ENCODE peak calls at places on chromosomes 4 and X, in six cellular contexts. One of them, this sample, is unnamed.

GRCh38 chr4:109390369-109390768 is 43.2 kb upstream of the SEC24B start:
- DNase-seq in A673: no peak
- DNase-seq in astrocyte: no peak
- DNase-seq in GM12878: no peak
- DNase-seq in GM23248: no peak
- DNase-seq in neural progenitor cell: no peak
- DNase-seq in this sample: no peak

GRCh38 chr4:88963817-88964216 is 93.2 kb downstream of the FAM13A start:
- DNase-seq in astrocyte: no peak
- DNase-seq in neural progenitor cell: no peak
- DNase-seq in A673: no peak
- DNase-seq in GM12878: no peak
- DNase-seq in GM23248: peak
- DNase-seq in this sample: peak

GRCh38 chr4:150720973-150721518 is 139.1 kb downstream of the MAB21L2 start:
- DNase-seq in A673: no peak
- DNase-seq in astrocyte: no peak
- DNase-seq in GM23248: no peak
- DNase-seq in GM12878: no peak
- DNase-seq in neural progenitor cell: no peak
- DNase-seq in this sample: no peak

GRCh38 chrX:3548743-3549441 is 164.6 kb downstream of the PRKX start:
- DNase-seq in astrocyte: peak
- DNase-seq in A673: peak
- DNase-seq in neural progenitor cell: peak
- DNase-seq in GM23248: peak
- DNase-seq in GM12878: no peak
- DNase-seq in this sample: peak

GRCh38 chr4:13452927-13453579 is 31.1 kb downstream of the RAB28 start:
- DNase-seq in astrocyte: no peak
- DNase-seq in A673: no peak
- DNase-seq in GM12878: no peak
- DNase-seq in neural progenitor cell: no peak
- DNase-seq in GM23248: no peak
- DNase-seq in this sample: no peak

GRCh38 chr4:53923921-53924320 is 140.5 kb downstream of the CHIC2 start:
- DNase-seq in GM12878: no peak
- DNase-seq in GM23248: no peak
- DNase-seq in astrocyte: no peak
- DNase-seq in neural progenitor cell: no peak
- DNase-seq in A673: no peak
- DNase-seq in this sample: no peak

GRCh38 chrX:99271641-99272040 is 1138.4 kb downstream of the PCDH19 start:
- DNase-seq in GM12878: no peak
- DNase-seq in A673: no peak
- DNase-seq in astrocyte: no peak
- DNase-seq in GM23248: no peak
- DNase-seq in neural progenitor cell: no peak
- DNase-seq in this sample: peak

GRCh38 chrX:105451426-105451825 is 230.9 kb upstream of the TEX13A start:
- DNase-seq in astrocyte: no peak
- DNase-seq in A673: no peak
- DNase-seq in GM23248: no peak
- DNase-seq in neural progenitor cell: no peak
- DNase-seq in GM12878: no peak
- DNase-seq in this sample: no peak

GRCh38 chrX:94937491-94937890 is 1263.5 kb downstream of the FAM133A start:
- DNase-seq in neural progenitor cell: no peak
- DNase-seq in GM23248: no peak
- DNase-seq in astrocyte: no peak
- DNase-seq in GM12878: no peak
- DNase-seq in A673: no peak
- DNase-seq in this sample: no peak

GRCh38 chr4:74386159-74386558 is 21.2 kb downstream of the EREG start:
- DNase-seq in neural progenitor cell: no peak
- DNase-seq in GM23248: no peak
- DNase-seq in GM12878: no peak
- DNase-seq in astrocyte: no peak
- DNase-seq in A673: no peak
- DNase-seq in this sample: no peak

GRCh38 chr4:26080876-26081628 is 167.0 kb downstream of the SMIM20 start:
- DNase-seq in A673: no peak
- DNase-seq in GM23248: no peak
- DNase-seq in neural progenitor cell: no peak
- DNase-seq in astrocyte: no peak
- DNase-seq in GM12878: no peak
- DNase-seq in this sample: no peak

GRCh38 chrX:20857746-20858145 is 516.5 kb upstream of the CNKSR2 start:
- DNase-seq in neural progenitor cell: peak
- DNase-seq in GM12878: no peak
- DNase-seq in astrocyte: peak
- DNase-seq in A673: peak
- DNase-seq in GM23248: peak
- DNase-seq in this sample: no peak

GRCh38 chr4:3677671-3678070 is 88.5 kb upstream of the ADRA2C start:
- DNase-seq in GM23248: peak
- DNase-seq in A673: no peak
- DNase-seq in GM12878: no peak
- DNase-seq in astrocyte: no peak
- DNase-seq in neural progenitor cell: no peak
- DNase-seq in this sample: no peak

GRCh38 chr4:23614284-23614892 is 275.5 kb downstream of the PPARGC1A start:
- DNase-seq in astrocyte: peak
- DNase-seq in neural progenitor cell: peak
- DNase-seq in GM12878: no peak
- DNase-seq in GM23248: peak
- DNase-seq in A673: peak
- DNase-seq in this sample: peak

GRCh38 chr4:48546336-48546735 is 56.3 kb downstream of the ZAR1 start:
- DNase-seq in astrocyte: peak
- DNase-seq in A673: peak
- DNase-seq in GM12878: peak
- DNase-seq in neural progenitor cell: peak
- DNase-seq in GM23248: peak
- DNase-seq in this sample: peak

GRCh38 chr4:85741921-85742591 is 267.1 kb downstream of the ARHGAP24 start:
- DNase-seq in astrocyte: no peak
- DNase-seq in GM12878: no peak
- DNase-seq in A673: peak
- DNase-seq in neural progenitor cell: no peak
- DNase-seq in GM23248: no peak
- DNase-seq in this sample: no peak

GRCh38 chrX:34404386-34405070 is 252.6 kb downstream of the TMEM47 start:
- DNase-seq in A673: no peak
- DNase-seq in neural progenitor cell: no peak
- DNase-seq in GM23248: no peak
- DNase-seq in GM12878: no peak
- DNase-seq in astrocyte: no peak
- DNase-seq in this sample: no peak

GRCh38 chr4:15068298-15068697 is 66.0 kb downstream of the CPEB2 start:
- DNase-seq in A673: no peak
- DNase-seq in GM23248: no peak
- DNase-seq in neural progenitor cell: no peak
- DNase-seq in astrocyte: no peak
- DNase-seq in GM12878: no peak
- DNase-seq in this sample: no peak

GRCh38 chrX:12988797-12989196 is 13.9 kb downstream of the TMSB4X start:
- DNase-seq in GM12878: no peak
- DNase-seq in GM23248: peak
- DNase-seq in astrocyte: peak
- DNase-seq in neural progenitor cell: no peak
- DNase-seq in A673: no peak
- DNase-seq in this sample: no peak

GRCh38 chrX:23373129-23373804 is 38.6 kb downstream of the PTCHD1 start:
- DNase-seq in GM23248: peak
- DNase-seq in astrocyte: peak
- DNase-seq in GM12878: no peak
- DNase-seq in A673: peak
- DNase-seq in neural progenitor cell: no peak
- DNase-seq in this sample: no peak

GRCh38 chr4:89300490-89300889 is 7.1 kb downstream of the GPRIN3 start:
- DNase-seq in astrocyte: no peak
- DNase-seq in GM23248: no peak
- DNase-seq in neural progenitor cell: no peak
- DNase-seq in GM12878: no peak
- DNase-seq in A673: no peak
- DNase-seq in this sample: no peak

GRCh38 chr4:143247866-143248265 is 63.1 kb downstream of the USP38 start:
- DNase-seq in neural progenitor cell: no peak
- DNase-seq in astrocyte: no peak
- DNase-seq in GM23248: no peak
- DNase-seq in GM12878: no peak
- DNase-seq in A673: no peak
- DNase-seq in this sample: no peak

GRCh38 chr4:114694770-114695169 is 96.2 kb downstream of the UGT8 start:
- DNase-seq in GM12878: peak
- DNase-seq in neural progenitor cell: peak
- DNase-seq in GM23248: peak
- DNase-seq in A673: peak
- DNase-seq in astrocyte: peak
- DNase-seq in this sample: peak

GRCh38 chrX:44529315-44529714 is 13.3 kb downstream of the FUNDC1 start:
- DNase-seq in neural progenitor cell: no peak
- DNase-seq in GM12878: no peak
- DNase-seq in A673: no peak
- DNase-seq in astrocyte: no peak
- DNase-seq in GM23248: peak
- DNase-seq in this sample: no peak

GRCh38 chrX:19063030-19063429 is 59.2 kb downstream of the ADGRG2 start:
- DNase-seq in astrocyte: peak
- DNase-seq in GM23248: peak
- DNase-seq in GM12878: no peak
- DNase-seq in A673: no peak
- DNase-seq in neural progenitor cell: no peak
- DNase-seq in this sample: no peak

DNA sequence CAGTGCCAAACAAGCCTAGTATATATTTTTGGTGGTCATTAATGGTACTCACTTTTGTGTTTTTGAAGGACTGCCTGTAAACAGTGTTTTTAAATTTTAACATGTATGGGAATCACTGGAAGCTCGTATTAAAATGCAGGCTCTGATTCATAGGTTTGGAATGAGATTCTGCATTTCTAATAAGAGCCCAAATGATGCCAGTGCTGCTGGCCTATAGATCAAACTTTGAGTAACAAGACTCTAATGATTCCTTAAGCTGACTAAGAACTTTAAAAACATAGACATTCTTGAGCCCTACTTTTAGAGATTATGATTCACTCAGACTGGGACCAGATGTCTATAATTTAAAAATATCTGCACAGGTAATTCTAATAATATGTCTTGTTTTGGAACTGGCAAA is 823.2 kb upstream of the LCORL start:
- DNase-seq in GM12878: no peak
- DNase-seq in A673: peak
- DNase-seq in neural progenitor cell: no peak
- DNase-seq in GM23248: no peak
- DNase-seq in astrocyte: peak
- DNase-seq in this sample: no peak
- H3K27ac ChIP-seq in GM12878: no peak
- H3K27ac ChIP-seq in A673: no peak
- H3K27ac ChIP-seq in neural progenitor cell: no peak
- H3K27ac ChIP-seq in GM23248: no peak
- H3K27ac ChIP-seq in astrocyte: no peak
- H3K27ac ChIP-seq in this sample: no peak

DNA sequence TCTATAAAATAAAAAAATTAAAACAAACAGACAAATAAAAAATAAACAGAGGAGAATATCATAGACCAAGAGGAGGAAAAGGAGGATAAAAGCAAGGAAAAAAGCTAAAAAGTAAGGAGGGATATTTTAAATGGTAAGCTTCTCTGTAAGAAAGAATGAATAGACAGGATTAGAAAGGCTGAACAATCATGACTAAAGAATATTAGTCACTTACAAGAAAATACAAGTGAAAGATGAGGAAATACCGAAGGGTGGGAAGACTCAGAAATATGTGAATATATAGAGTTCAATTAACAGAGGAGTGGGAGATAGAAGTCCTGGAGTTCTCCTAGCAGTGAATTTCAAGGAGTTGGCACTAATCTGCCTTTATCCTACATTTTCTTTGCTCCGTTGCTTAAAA is 162.6 kb downstream of the RTL3 start:
- DNase-seq in A673: no peak
- DNase-seq in neural progenitor cell: no peak
- DNase-seq in astrocyte: no peak
- DNase-seq in GM23248: no peak
- DNase-seq in GM12878: no peak
- DNase-seq in this sample: no peak
- TF ChIP-seq EZH2 in A673: no peak
- TF ChIP-seq EZH2 in neural progenitor cell: no peak
- TF ChIP-seq EZH2 in astrocyte: no peak
- TF ChIP-seq EZH2 in GM23248: no peak
- TF ChIP-seq EZH2 in GM12878: no peak
- TF ChIP-seq EZH2 in this sample: no peak

GRCh38 chrX:103376118-103376978 is at the start of gene BEX3:
- DNase-seq in neural progenitor cell: peak
- DNase-seq in GM12878: no peak
- DNase-seq in GM23248: peak
- DNase-seq in astrocyte: peak
- DNase-seq in A673: peak
- DNase-seq in this sample: peak
- H3K27ac ChIP-seq in neural progenitor cell: peak
- H3K27ac ChIP-seq in GM12878: no peak
- H3K27ac ChIP-seq in GM23248: peak
- H3K27ac ChIP-seq in astrocyte: peak
- H3K27ac ChIP-seq in A673: peak
- H3K27ac ChIP-seq in this sample: peak

GRCh38 chr4:41865981-41866798 is 69.0 kb upstream of the TMEM33 start:
- DNase-seq in neural progenitor cell: peak
- DNase-seq in astrocyte: no peak
- DNase-seq in A673: no peak
- DNase-seq in GM12878: no peak
- DNase-seq in GM23248: no peak
- DNase-seq in this sample: peak

GRCh38 chr4:41866799-41867677 is 68.2 kb upstream of the TMEM33 start:
- DNase-seq in GM12878: no peak
- DNase-seq in GM23248: no peak
- DNase-seq in A673: no peak
- DNase-seq in neural progenitor cell: peak
- DNase-seq in astrocyte: no peak
- DNase-seq in this sample: peak

DNA sequence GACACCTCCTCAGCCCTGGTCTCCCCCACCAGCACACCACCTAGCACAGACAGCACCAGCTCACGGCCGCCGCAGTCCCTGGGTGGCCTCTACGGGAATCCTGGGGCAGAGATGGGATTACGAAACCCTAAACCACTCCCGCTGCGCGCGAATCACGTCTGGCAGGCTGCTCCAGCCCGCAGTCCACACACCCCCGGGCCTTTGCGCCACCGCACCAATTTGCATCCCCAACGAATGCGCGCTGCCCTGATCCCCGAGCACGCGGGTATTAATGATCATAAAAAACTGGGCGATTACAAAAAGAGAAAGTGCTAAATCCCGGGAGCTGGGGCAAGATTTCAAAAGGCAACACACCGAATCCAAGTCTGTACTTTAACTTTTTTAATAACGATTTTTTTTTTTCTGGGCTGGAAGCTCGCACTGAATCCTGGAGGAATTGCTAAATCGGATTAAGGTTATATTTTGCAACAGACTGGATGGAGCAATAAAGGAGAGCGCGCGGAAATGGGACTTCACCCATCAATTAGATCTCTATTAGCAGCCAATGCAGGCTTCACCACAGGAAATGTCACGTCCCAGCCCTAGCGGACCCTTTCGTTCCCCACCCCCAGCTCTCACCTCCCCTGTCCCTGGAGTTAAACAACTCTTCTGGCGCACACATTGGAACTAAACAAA is 69.8 kb upstream of the TMEM33 start:
- DNase-seq in astrocyte: no peak
- DNase-seq in GM12878: no peak
- DNase-seq in A673: peak
- DNase-seq in neural progenitor cell: peak
- DNase-seq in GM23248: peak
- DNase-seq in this sample: peak
- TF ChIP-seq EZH2 in astrocyte: peak
- TF ChIP-seq EZH2 in GM12878: no peak
- TF ChIP-seq EZH2 in A673: no peak
- TF ChIP-seq EZH2 in neural progenitor cell: peak
- TF ChIP-seq EZH2 in GM23248: no peak
- TF ChIP-seq EZH2 in this sample: peak